ENCODE peak calls at places on chromosomes 13 and 19, in five cellular contexts. One of them, this sample, is unnamed.

GRCh38 chr19:55697069-55697440 is 22.0 kb downstream of the EPN1 start:
- DNase-seq in BJ: no peak
- DNase-seq in RWPE1: no peak
- DNase-seq in brain microvascular endothelial cell: no peak
- DNase-seq in dorsolateral prefrontal cortex: no peak
- DNase-seq in this sample: no peak

GRCh38 chr13:85314686-85315085 is 484.5 kb downstream of the SLITRK6 start:
- DNase-seq in BJ: no peak
- DNase-seq in RWPE1: no peak
- DNase-seq in brain microvascular endothelial cell: no peak
- DNase-seq in dorsolateral prefrontal cortex: no peak
- DNase-seq in this sample: no peak

GRCh38 chr13:31518666-31519065 is 220.7 kb upstream of the RXFP2 start:
- DNase-seq in BJ: no peak
- DNase-seq in RWPE1: no peak
- DNase-seq in brain microvascular endothelial cell: no peak
- DNase-seq in dorsolateral prefrontal cortex: no peak
- DNase-seq in this sample: no peak

GRCh38 chr19:518292-519231 is 11.3 kb downstream of the TPGS1 start:
- DNase-seq in BJ: no peak
- DNase-seq in RWPE1: no peak
- DNase-seq in brain microvascular endothelial cell: no peak
- DNase-seq in dorsolateral prefrontal cortex: no peak
- DNase-seq in this sample: no peak

GRCh38 chr13:110130431-110130830 is 176.5 kb downstream of the COL4A1 start:
- DNase-seq in BJ: no peak
- DNase-seq in RWPE1: no peak
- DNase-seq in brain microvascular endothelial cell: no peak
- DNase-seq in dorsolateral prefrontal cortex: no peak
- DNase-seq in this sample: no peak

GRCh38 chr13:52779028-52779612 is 39.5 kb upstream of the CNMD start:
- DNase-seq in BJ: no peak
- DNase-seq in RWPE1: no peak
- DNase-seq in brain microvascular endothelial cell: no peak
- DNase-seq in dorsolateral prefrontal cortex: no peak
- DNase-seq in this sample: no peak

GRCh38 chr13:97975280-97975850 is 21.9 kb downstream of the IPO5 start:
- DNase-seq in BJ: no peak
- DNase-seq in RWPE1: peak
- DNase-seq in brain microvascular endothelial cell: no peak
- DNase-seq in dorsolateral prefrontal cortex: no peak
- DNase-seq in this sample: no peak

GRCh38 chr19:56748443-56748842 is 76.9 kb upstream of the ZNF835 start:
- DNase-seq in BJ: no peak
- DNase-seq in RWPE1: no peak
- DNase-seq in brain microvascular endothelial cell: peak
- DNase-seq in dorsolateral prefrontal cortex: no peak
- DNase-seq in this sample: no peak

GRCh38 chr19:41545547-41545946 is 30.4 kb upstream of the CEACAM21 start:
- DNase-seq in BJ: no peak
- DNase-seq in RWPE1: no peak
- DNase-seq in brain microvascular endothelial cell: no peak
- DNase-seq in dorsolateral prefrontal cortex: no peak
- DNase-seq in this sample: no peak

GRCh38 chr13:103168901-103169508 is 102.8 kb upstream of the SLC10A2 start:
- DNase-seq in BJ: no peak
- DNase-seq in RWPE1: no peak
- DNase-seq in brain microvascular endothelial cell: no peak
- DNase-seq in dorsolateral prefrontal cortex: no peak
- DNase-seq in this sample: no peak

GRCh38 chr13:27183561-27184147 is 12.0 kb upstream of the USP12 start:
- DNase-seq in BJ: no peak
- DNase-seq in RWPE1: no peak
- DNase-seq in brain microvascular endothelial cell: no peak
- DNase-seq in dorsolateral prefrontal cortex: no peak
- DNase-seq in this sample: no peak

GRCh38 chr13:51444922-51445321 is 7.9 kb downstream of the INTS6 start:
- DNase-seq in BJ: no peak
- DNase-seq in RWPE1: no peak
- DNase-seq in brain microvascular endothelial cell: no peak
- DNase-seq in dorsolateral prefrontal cortex: no peak
- DNase-seq in this sample: no peak

GRCh38 chr13:51684076-51684475 is 99.8 kb downstream of the WDFY2 start:
- DNase-seq in BJ: no peak
- DNase-seq in RWPE1: no peak
- DNase-seq in brain microvascular endothelial cell: no peak
- DNase-seq in dorsolateral prefrontal cortex: no peak
- DNase-seq in this sample: no peak

GRCh38 chr19:11973020-11973810 is 8.4 kb downstream of the ZNF763 start:
- DNase-seq in BJ: no peak
- DNase-seq in RWPE1: no peak
- DNase-seq in brain microvascular endothelial cell: no peak
- DNase-seq in dorsolateral prefrontal cortex: no peak
- DNase-seq in this sample: no peak

GRCh38 chr13:66751691-66752090 is 478.4 kb downstream of the PCDH9 start:
- DNase-seq in BJ: no peak
- DNase-seq in RWPE1: no peak
- DNase-seq in brain microvascular endothelial cell: no peak
- DNase-seq in dorsolateral prefrontal cortex: no peak
- DNase-seq in this sample: no peak

GRCh38 chr13:41974262-41974900 is 13.5 kb upstream of the VWA8 start:
- DNase-seq in BJ: no peak
- DNase-seq in RWPE1: peak
- DNase-seq in brain microvascular endothelial cell: no peak
- DNase-seq in dorsolateral prefrontal cortex: no peak
- DNase-seq in this sample: no peak

GRCh38 chr13:31970237-31970930 is 61.2 kb upstream of the FRY start:
- DNase-seq in BJ: peak
- DNase-seq in RWPE1: peak
- DNase-seq in brain microvascular endothelial cell: peak
- DNase-seq in dorsolateral prefrontal cortex: no peak
- DNase-seq in this sample: no peak

GRCh38 chr13:34900288-34900739 is 41.8 kb upstream of the NBEA start:
- DNase-seq in BJ: no peak
- DNase-seq in RWPE1: no peak
- DNase-seq in brain microvascular endothelial cell: no peak
- DNase-seq in dorsolateral prefrontal cortex: no peak
- DNase-seq in this sample: no peak

GRCh38 chr13:92365904-92366303 is 860.7 kb upstream of the GPC6 start:
- DNase-seq in BJ: no peak
- DNase-seq in RWPE1: no peak
- DNase-seq in brain microvascular endothelial cell: no peak
- DNase-seq in dorsolateral prefrontal cortex: no peak
- DNase-seq in this sample: no peak

GRCh38 chr13:25247345-25247744 is 39.9 kb downstream of the MTMR6 start:
- DNase-seq in BJ: no peak
- DNase-seq in RWPE1: no peak
- DNase-seq in brain microvascular endothelial cell: no peak
- DNase-seq in dorsolateral prefrontal cortex: no peak
- DNase-seq in this sample: no peak

GRCh38 chr13:106424805-106425204 is 110.7 kb downstream of the EFNB2 start:
- DNase-seq in BJ: no peak
- DNase-seq in RWPE1: no peak
- DNase-seq in brain microvascular endothelial cell: no peak
- DNase-seq in dorsolateral prefrontal cortex: no peak
- DNase-seq in this sample: no peak

GRCh38 chr13:22427041-22427440 is 753.7 kb upstream of the SGCG start:
- DNase-seq in BJ: no peak
- DNase-seq in RWPE1: no peak
- DNase-seq in brain microvascular endothelial cell: no peak
- DNase-seq in dorsolateral prefrontal cortex: no peak
- DNase-seq in this sample: no peak

GRCh38 chr19:55305491-55305890 is 19.6 kb downstream of the TMEM150B start:
- DNase-seq in BJ: no peak
- DNase-seq in RWPE1: peak
- DNase-seq in brain microvascular endothelial cell: no peak
- DNase-seq in dorsolateral prefrontal cortex: no peak
- DNase-seq in this sample: peak

GRCh38 chr19:33621811-33622504 is at the start of gene CHST8:
- DNase-seq in BJ: no peak
- DNase-seq in RWPE1: peak
- DNase-seq in brain microvascular endothelial cell: no peak
- DNase-seq in dorsolateral prefrontal cortex: peak
- DNase-seq in this sample: no peak

GRCh38 chr19:46990998-46991676 is 28.5 kb upstream of the NPAS1 start:
- DNase-seq in BJ: no peak
- DNase-seq in RWPE1: peak
- DNase-seq in brain microvascular endothelial cell: peak
- DNase-seq in dorsolateral prefrontal cortex: peak
- DNase-seq in this sample: peak

GRCh38 chr19:17424743-17425365 is 5.0 kb downstream of the MVB12A start:
- DNase-seq in BJ: no peak
- DNase-seq in RWPE1: no peak
- DNase-seq in brain microvascular endothelial cell: peak
- DNase-seq in dorsolateral prefrontal cortex: peak
- DNase-seq in this sample: peak
- TF ChIP-seq CTCF in BJ: peak
- TF ChIP-seq CTCF in RWPE1: peak
- TF ChIP-seq CTCF in brain microvascular endothelial cell: peak
- TF ChIP-seq CTCF in dorsolateral prefrontal cortex: peak
- TF ChIP-seq CTCF in this sample: peak

GRCh38 chr13:74015137-74015536 is 119.1 kb downstream of the KLF12 start:
- DNase-seq in BJ: no peak
- DNase-seq in RWPE1: peak
- DNase-seq in brain microvascular endothelial cell: no peak
- DNase-seq in dorsolateral prefrontal cortex: no peak
- DNase-seq in this sample: no peak
- TF ChIP-seq CTCF in BJ: peak
- TF ChIP-seq CTCF in RWPE1: no peak
- TF ChIP-seq CTCF in brain microvascular endothelial cell: no peak
- TF ChIP-seq CTCF in dorsolateral prefrontal cortex: no peak
- TF ChIP-seq CTCF in this sample: no peak

DNA sequence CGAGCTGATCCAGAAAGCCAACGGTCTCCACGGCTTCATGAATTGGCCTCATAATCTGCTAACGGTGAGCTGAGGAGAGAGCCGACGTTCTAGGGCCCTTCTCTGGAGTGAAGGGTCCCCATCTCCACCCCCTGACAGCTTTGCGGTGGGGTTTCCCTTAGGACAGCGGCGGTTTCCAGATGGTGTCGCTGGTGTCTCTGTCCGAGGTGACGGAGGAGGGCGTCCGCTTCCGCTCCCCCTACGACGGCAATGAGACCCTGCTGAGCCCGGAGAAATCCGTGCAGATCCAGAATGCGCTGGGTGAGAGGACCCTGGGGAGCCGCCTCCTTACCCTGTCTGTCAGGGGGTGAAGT is 692 bp downstream of the QTRT1 start:
- DNase-seq in BJ: no peak
- DNase-seq in RWPE1: no peak
- DNase-seq in brain microvascular endothelial cell: no peak
- DNase-seq in dorsolateral prefrontal cortex: no peak
- DNase-seq in this sample: peak
- TF ChIP-seq CTCF in BJ: no peak
- TF ChIP-seq CTCF in RWPE1: no peak
- TF ChIP-seq CTCF in brain microvascular endothelial cell: no peak
- TF ChIP-seq CTCF in dorsolateral prefrontal cortex: no peak
- TF ChIP-seq CTCF in this sample: peak

GRCh38 chr19:44512326-44513298 is 12.3 kb upstream of the ZNF180 start:
- DNase-seq in BJ: no peak
- DNase-seq in RWPE1: peak
- DNase-seq in brain microvascular endothelial cell: peak
- DNase-seq in dorsolateral prefrontal cortex: no peak
- DNase-seq in this sample: peak
- TF ChIP-seq CTCF in BJ: peak
- TF ChIP-seq CTCF in RWPE1: no peak
- TF ChIP-seq CTCF in brain microvascular endothelial cell: peak
- TF ChIP-seq CTCF in dorsolateral prefrontal cortex: no peak
- TF ChIP-seq CTCF in this sample: no peak

GRCh38 chr13:113914333-113915011 is 50.6 kb upstream of the GAS6 start:
- DNase-seq in BJ: no peak
- DNase-seq in RWPE1: no peak
- DNase-seq in brain microvascular endothelial cell: no peak
- DNase-seq in dorsolateral prefrontal cortex: peak
- DNase-seq in this sample: no peak
- TF ChIP-seq CTCF in BJ: no peak
- TF ChIP-seq CTCF in RWPE1: no peak
- TF ChIP-seq CTCF in brain microvascular endothelial cell: no peak
- TF ChIP-seq CTCF in dorsolateral prefrontal cortex: no peak
- TF ChIP-seq CTCF in this sample: no peak

DNA sequence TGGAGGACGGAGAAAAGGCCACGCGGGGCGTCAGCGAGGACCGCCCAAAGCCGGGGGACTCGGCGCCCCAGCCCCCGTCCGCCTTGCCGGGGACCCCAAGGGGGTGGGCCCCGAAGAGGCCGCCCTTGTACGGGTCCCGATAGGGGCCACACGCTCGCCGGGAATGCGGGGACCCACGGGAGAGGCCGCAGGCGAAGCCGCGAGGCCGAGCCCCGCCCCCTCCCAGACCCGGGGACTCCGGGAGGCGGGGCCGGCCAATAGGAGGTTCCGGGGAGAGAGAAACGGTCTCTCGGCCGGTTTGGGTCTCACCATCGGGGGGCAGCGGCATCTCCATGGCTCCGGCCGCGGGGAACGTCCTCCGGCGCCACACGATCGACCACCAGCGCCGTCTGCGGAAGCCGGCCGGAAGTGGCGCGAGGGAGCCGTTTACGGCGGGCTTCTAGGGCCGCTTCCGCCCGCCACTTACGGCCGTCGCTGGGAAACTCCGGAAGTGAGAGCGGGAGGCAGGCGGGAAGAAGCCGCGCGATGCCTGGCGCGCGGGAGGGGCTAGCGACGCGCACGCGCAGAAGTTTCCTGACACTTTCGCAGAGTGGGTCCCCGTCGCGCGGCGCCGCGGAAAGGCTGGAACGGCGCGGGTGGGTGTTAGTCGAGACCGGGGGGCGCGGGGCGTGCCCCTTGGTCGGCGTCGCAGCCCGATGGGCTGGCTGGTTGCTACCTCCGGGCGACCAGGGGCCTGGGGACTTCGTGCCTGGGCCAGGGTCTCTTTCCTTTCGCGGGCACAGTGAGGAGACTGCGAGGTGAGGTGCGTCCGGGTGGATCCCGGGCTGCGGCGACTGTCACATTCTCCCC is at the start of gene CHERP:
- DNase-seq in BJ: peak
- DNase-seq in RWPE1: peak
- DNase-seq in brain microvascular endothelial cell: peak
- DNase-seq in dorsolateral prefrontal cortex: peak
- DNase-seq in this sample: peak
- TF ChIP-seq CTCF in BJ: no peak
- TF ChIP-seq CTCF in RWPE1: no peak
- TF ChIP-seq CTCF in brain microvascular endothelial cell: no peak
- TF ChIP-seq CTCF in dorsolateral prefrontal cortex: peak
- TF ChIP-seq CTCF in this sample: no peak

This sample was measured in GM13976.